ENCODE peak calls at places on chromosomes 11 and 22, in seven cellular contexts. M is HCT116, P is heart left ventricle, X is adrenal gland, Q is fibroblast of mammary gland, D is fibroblast of the aortic adventitia, C is bronchial epithelial cell. N is an unnamed sample.

GRCh38 chr11:60305906-60306619 is 21.0 kb upstream of the MS4A6E start:
- DNase-seq in M (peak; percentile 10), P (no peak), X (no peak), Q (no peak), D (no peak), C (peak; percentile 74), N (peak; percentile 43)

GRCh38 chr11:102047305-102047924 is at the start of gene CFAP300:
- DNase-seq in M (no peak), P (peak; percentile 88), X (peak; percentile 95), Q (peak; percentile 66), D (peak; percentile 83), C (peak; percentile 26), N (peak; percentile 62)

GRCh38 chr11:120815260-120816100 is 208.4 kb upstream of the TBCEL start:
- DNase-seq in M (no peak), P (no peak), X (no peak), Q (no peak), D (no peak), C (no peak), N (no peak)

GRCh38 chr11:76661306-76661751 is 9.2 kb downstream of the LRRC32 start:
- DNase-seq in M (no peak), P (peak; percentile 4), X (no peak), Q (no peak), D (no peak), C (no peak), N (no peak)

GRCh38 chr11:41286751-41287150 is 172.7 kb downstream of the LRRC4C start:
- DNase-seq in M (no peak), P (no peak), X (no peak), Q (no peak), D (no peak), C (no peak), N (no peak)

GRCh38 chr11:12183827-12184620 is 73.6 kb downstream of the MICAL2 start:
- DNase-seq in M (no peak), P (no peak), X (no peak), Q (no peak), D (no peak), C (no peak), N (no peak)

GRCh38 chr22:29854432-29854831 is 16.4 kb upstream of the ASCC2 start:
- DNase-seq in M (no peak), P (no peak), X (no peak), Q (no peak), D (no peak), C (no peak), N (no peak)

GRCh38 chr11:21511835-21512440 is 680.9 kb upstream of the ANO5 start:
- DNase-seq in M (peak; percentile 3), P (no peak), X (peak; percentile 68), Q (peak; percentile 57), D (peak; percentile 5), C (peak; percentile 81), N (peak; percentile 87)

GRCh38 chr22:40452730-40453487 is 82.5 kb downstream of the SGSM3 start:
- DNase-seq in M (no peak), P (no peak), X (no peak), Q (no peak), D (peak; percentile 18), C (no peak), N (peak; percentile 7)

GRCh38 chr11:34160049-34160721 is 54.8 kb downstream of the NAT10 start:
- DNase-seq in M (no peak), P (peak; percentile 77), X (no peak), Q (no peak), D (peak; percentile 19), C (no peak), N (no peak)

GRCh38 chr22:24894220-24894975 is 52.1 kb downstream of the LHFPL7 start:
- DNase-seq in M (peak; percentile 89), P (peak; percentile 88), X (peak; percentile 97), Q (peak; percentile 95), D (peak; percentile 97), C (peak; percentile 98), N (peak; percentile 96)

GRCh38 chr11:108278546-108278945 is 55.7 kb downstream of the ATM start:
- DNase-seq in M (no peak), P (no peak), X (no peak), Q (peak; percentile 1), D (peak; percentile 14), C (no peak), N (no peak)

GRCh38 chr22:30245985-30246901 is at the start of gene LIF:
- DNase-seq in M (no peak), P (no peak), X (no peak), Q (peak; percentile 56), D (peak; percentile 74), C (peak; percentile 46), N (peak; percentile 43)

GRCh38 chr11:1482581-1483444 is 3.8 kb downstream of the MOB2 start:
- DNase-seq in M (no peak), P (peak; percentile 29), X (no peak), Q (no peak), D (no peak), C (no peak), N (no peak)

GRCh38 chr11:126304457-126305072 is 705 bp downstream of the DCPS start:
- DNase-seq in M (no peak), P (no peak), X (peak; percentile 52), Q (no peak), D (peak; percentile 10), C (no peak), N (no peak)

GRCh38 chr11:131760191-131760951 is 390.0 kb downstream of the NTM start:
- DNase-seq in M (no peak), P (peak; percentile 69), X (no peak), Q (peak; percentile 91), D (peak; percentile 51), C (no peak), N (no peak)
- TF ChIP-seq CTCF in M (no peak), P (no peak), X (no peak), Q (no peak), D (no peak), C (no peak), N (no peak)

GRCh38 chr11:67260406-67260805 is 5.9 kb upstream of the GRK2 start:
- DNase-seq in M (no peak), P (peak; percentile 13), X (no peak), Q (no peak), D (no peak), C (no peak), N (no peak)

GRCh38 chr11:67261942-67262681 is 4.2 kb upstream of the GRK2 start:
- DNase-seq in M (no peak), P (peak; percentile 22), X (no peak), Q (no peak), D (no peak), C (no peak), N (no peak)

GRCh38 chr11:67262731-67263675 is 3.3 kb upstream of the GRK2 start:
- DNase-seq in M (peak; percentile 39), P (peak; percentile 82), X (peak; percentile 92), Q (peak; percentile 87), D (peak; percentile 87), C (peak; percentile 85), N (peak; percentile 92)

GRCh38 chr11:67264260-67264659 is 2.0 kb upstream of the GRK2 start:
- DNase-seq in M (no peak), P (no peak), X (no peak), Q (no peak), D (no peak), C (no peak), N (no peak)

GRCh38 chr11:67261635-67261941 is 4.7 kb upstream of the GRK2 start:
- DNase-seq in M (no peak), P (no peak), X (no peak), Q (no peak), D (no peak), C (no peak), N (no peak)
- H3K4me3 ChIP-seq in M (peak overlapping the region; percentile 51), P (peak overlapping the region; percentile 56), X (peak overlapping the region; percentile 8), Q (peak overlapping the region; percentile 23), D (peak overlapping the region; percentile 37), C (no peak overlapping the region), N (no peak overlapping the region)

GRCh38 chr22:27420186-27420816 is 381.3 kb downstream of the MN1 start:
- DNase-seq in M (no peak), P (no peak), X (no peak), Q (peak; percentile 47), D (peak; percentile 80), C (no peak), N (no peak)

GRCh38 chr22:27419473-27419872 is 382.1 kb downstream of the MN1 start:
- DNase-seq in M (no peak), P (no peak), X (no peak), Q (peak; percentile 33), D (peak; percentile 15), C (no peak), N (no peak)

GRCh38 chr22:27413702-27414101 is 387.9 kb downstream of the MN1 start:
- DNase-seq in M (no peak), P (no peak), X (no peak), Q (no peak), D (no peak), C (no peak), N (no peak)

GRCh38 chr22:27418261-27418660 is 383.3 kb downstream of the MN1 start:
- DNase-seq in M (no peak), P (no peak), X (no peak), Q (no peak), D (peak; percentile 20), C (no peak), N (no peak)

DNA sequence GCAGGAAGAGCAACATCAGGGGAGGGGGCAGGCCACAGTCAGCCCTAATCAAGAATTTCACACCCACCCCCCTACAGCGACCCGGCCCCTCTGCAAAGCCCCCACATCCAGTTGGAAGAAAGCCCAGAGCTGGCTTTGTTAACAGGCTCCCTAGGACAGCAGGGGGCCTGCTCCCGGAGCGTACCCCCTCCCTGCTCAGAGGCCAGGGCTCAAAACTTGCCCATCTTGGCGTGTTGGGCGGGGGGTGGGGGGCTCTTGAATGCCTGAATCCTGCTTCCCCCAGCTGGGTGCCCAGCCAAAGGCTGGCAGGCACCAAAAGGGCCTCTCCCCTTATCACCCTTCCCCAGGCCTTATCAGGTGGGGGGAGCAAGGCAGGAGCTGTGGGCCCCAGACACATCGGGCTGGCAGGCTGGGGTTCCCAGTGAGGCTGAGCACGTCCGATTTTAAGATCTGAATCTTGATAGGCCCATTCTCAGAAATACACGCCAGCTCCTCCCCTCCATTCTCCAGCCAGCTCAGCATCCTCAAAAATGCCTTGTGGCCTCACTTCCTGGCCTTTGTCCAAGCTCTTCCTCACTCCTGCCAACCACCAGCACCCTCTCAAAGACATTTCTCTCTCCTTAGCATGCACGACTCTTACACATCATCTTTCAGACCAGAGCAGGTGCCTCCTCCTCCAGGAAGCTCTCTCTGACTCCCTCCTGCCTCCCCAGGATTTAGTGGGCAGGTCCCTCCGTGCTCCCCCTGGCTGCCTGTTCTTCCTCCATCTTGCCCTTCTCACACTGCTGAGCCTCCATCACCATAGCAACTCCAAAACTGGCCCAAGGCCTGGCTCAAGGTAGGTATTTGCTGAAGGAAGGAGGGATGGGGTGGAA is 384.8 kb downstream of the MN1 start:
- DNase-seq in M (no peak), P (no peak), X (no peak), Q (peak; percentile 86), D (peak; percentile 92), C (peak; percentile 84), N (peak; percentile 90)
- TF ChIP-seq CTCF in M (no peak), P (no peak), X (no peak), Q (peak; percentile 16), D (no peak), C (no peak), N (peak; percentile 16)

DNA sequence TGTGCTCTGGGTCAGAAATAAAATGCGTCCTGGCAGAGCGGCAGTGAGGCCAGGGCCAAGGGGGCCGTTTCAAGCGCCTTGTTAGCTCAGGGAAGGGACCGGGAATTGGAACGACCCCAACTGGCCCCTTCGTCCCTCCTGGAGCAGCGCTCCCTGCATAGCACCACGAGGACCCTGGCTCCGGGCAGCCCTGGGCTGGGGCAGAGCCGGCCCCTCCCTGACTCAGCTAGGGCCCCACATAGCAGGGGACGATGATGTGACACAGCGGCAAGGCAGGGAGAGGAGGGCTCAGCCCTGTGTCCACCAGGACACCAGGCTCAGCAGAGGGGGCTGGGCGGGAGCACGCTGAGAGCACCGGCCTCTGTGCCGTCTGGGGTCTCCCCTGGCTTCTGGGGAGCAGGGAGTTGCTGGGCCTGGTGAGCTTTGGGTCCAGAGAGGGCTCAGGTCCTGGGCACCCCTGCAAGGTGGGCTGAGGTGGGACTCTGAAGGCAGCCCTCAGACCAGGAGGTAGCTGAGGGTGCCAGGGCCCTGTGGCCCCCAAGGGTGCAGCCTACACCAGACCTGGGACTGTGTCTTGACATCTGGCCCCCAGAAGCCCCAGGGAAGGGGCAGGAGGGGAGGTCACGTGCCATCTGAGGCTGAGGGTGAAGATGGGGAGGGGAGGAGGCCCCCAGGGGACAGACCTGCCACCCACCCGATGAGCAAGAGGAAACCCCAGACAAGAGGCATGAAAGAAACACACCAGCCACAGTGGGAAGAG is 520.4 kb downstream of the BRD1 start:
- DNase-seq in M (no peak), P (no peak), X (peak; percentile 24), Q (no peak), D (no peak), C (no peak), N (no peak)
- H3K4me3 ChIP-seq in M (no peak overlapping the region), P (no peak overlapping the region), X (no peak overlapping the region), Q (no peak overlapping the region), D (no peak overlapping the region), C (no peak overlapping the region), N (no peak overlapping the region)

N was measured in epithelial cell of esophagus.